ENCODE peak calls at places on chromosomes 7 and 10, in seven cellular contexts. One of them, this sample, is unnamed.

GRCh38 chr7:64509583-64509982 is 53.3 kb downstream of the ZNF680 start:
- DNase-seq in psoas muscle: no peak
- DNase-seq in mammary epithelial cell: no peak
- DNase-seq in IMR-90: no peak
- DNase-seq in left ventricle myocardium inferior: no peak
- DNase-seq in left lung: no peak
- DNase-seq in neural progenitor cell: no peak
- DNase-seq in this sample: no peak

GRCh38 chr7:68041559-68041958 is 1044.9 kb downstream of the TYW1 start:
- DNase-seq in psoas muscle: no peak
- DNase-seq in mammary epithelial cell: no peak
- DNase-seq in IMR-90: no peak
- DNase-seq in left ventricle myocardium inferior: no peak
- DNase-seq in left lung: no peak
- DNase-seq in neural progenitor cell: no peak
- DNase-seq in this sample: no peak

GRCh38 chr10:35353805-35354204 is 17.5 kb downstream of the CCNY start:
- DNase-seq in psoas muscle: no peak
- DNase-seq in mammary epithelial cell: peak; percentile 33
- DNase-seq in IMR-90: no peak
- DNase-seq in left ventricle myocardium inferior: no peak
- DNase-seq in left lung: no peak
- DNase-seq in neural progenitor cell: no peak
- DNase-seq in this sample: no peak

GRCh38 chr7:17558558-17559332 is 260.3 kb downstream of the AHR start:
- DNase-seq in psoas muscle: no peak
- DNase-seq in mammary epithelial cell: no peak
- DNase-seq in IMR-90: peak; percentile 30
- DNase-seq in left ventricle myocardium inferior: no peak
- DNase-seq in left lung: no peak
- DNase-seq in neural progenitor cell: no peak
- DNase-seq in this sample: no peak

GRCh38 chr10:119316729-119317097 is 109.3 kb downstream of the GRK5 start:
- DNase-seq in psoas muscle: no peak
- DNase-seq in mammary epithelial cell: peak; percentile 63
- DNase-seq in IMR-90: peak; percentile 92
- DNase-seq in left ventricle myocardium inferior: no peak
- DNase-seq in left lung: no peak
- DNase-seq in neural progenitor cell: no peak
- DNase-seq in this sample: no peak

GRCh38 chr7:2894118-2894940 is 50.2 kb upstream of the GNA12 start:
- DNase-seq in psoas muscle: no peak
- DNase-seq in mammary epithelial cell: no peak
- DNase-seq in IMR-90: no peak
- DNase-seq in left ventricle myocardium inferior: no peak
- DNase-seq in left lung: no peak
- DNase-seq in neural progenitor cell: no peak
- DNase-seq in this sample: no peak

GRCh38 chr10:107144490-107144889 is 20.0 kb downstream of the SORCS1 start:
- DNase-seq in psoas muscle: no peak
- DNase-seq in mammary epithelial cell: no peak
- DNase-seq in IMR-90: no peak
- DNase-seq in left ventricle myocardium inferior: no peak
- DNase-seq in left lung: no peak
- DNase-seq in neural progenitor cell: peak; percentile 61
- DNase-seq in this sample: no peak

GRCh38 chr10:108072466-108072865 is 908.0 kb upstream of the SORCS1 start:
- DNase-seq in psoas muscle: no peak
- DNase-seq in mammary epithelial cell: no peak
- DNase-seq in IMR-90: no peak
- DNase-seq in left ventricle myocardium inferior: no peak
- DNase-seq in left lung: no peak
- DNase-seq in neural progenitor cell: no peak
- DNase-seq in this sample: no peak

GRCh38 chr7:152674860-152675760 is 831 bp downstream of the XRCC2 start:
- DNase-seq in psoas muscle: no peak
- DNase-seq in mammary epithelial cell: peak; percentile 20
- DNase-seq in IMR-90: peak; percentile 29
- DNase-seq in left ventricle myocardium inferior: no peak
- DNase-seq in left lung: no peak
- DNase-seq in neural progenitor cell: peak; percentile 36
- DNase-seq in this sample: no peak

GRCh38 chr10:77501152-77501845 is 136.3 kb downstream of the KCNMA1 start:
- DNase-seq in psoas muscle: peak; percentile 77
- DNase-seq in mammary epithelial cell: peak; percentile 78
- DNase-seq in IMR-90: peak; percentile 93
- DNase-seq in left ventricle myocardium inferior: no peak
- DNase-seq in left lung: peak; percentile 47
- DNase-seq in neural progenitor cell: no peak
- DNase-seq in this sample: no peak

GRCh38 chr7:133853706-133854276 is 273.3 kb upstream of the LRGUK start:
- DNase-seq in psoas muscle: no peak
- DNase-seq in mammary epithelial cell: peak; percentile 98
- DNase-seq in IMR-90: peak; percentile 90
- DNase-seq in left ventricle myocardium inferior: no peak
- DNase-seq in left lung: no peak
- DNase-seq in neural progenitor cell: peak; percentile 72
- DNase-seq in this sample: peak; percentile 89

GRCh38 chr7:105010538-105011523 is 3.2 kb upstream of the KMT2E start:
- DNase-seq in psoas muscle: no peak
- DNase-seq in mammary epithelial cell: no peak
- DNase-seq in IMR-90: peak; percentile 29
- DNase-seq in left ventricle myocardium inferior: no peak
- DNase-seq in left lung: no peak
- DNase-seq in neural progenitor cell: no peak
- DNase-seq in this sample: no peak

GRCh38 chr7:69436944-69437343 is 161.3 kb upstream of the AUTS2 start:
- DNase-seq in psoas muscle: no peak
- DNase-seq in mammary epithelial cell: no peak
- DNase-seq in IMR-90: no peak
- DNase-seq in left ventricle myocardium inferior: no peak
- DNase-seq in left lung: peak; percentile 38
- DNase-seq in neural progenitor cell: no peak
- DNase-seq in this sample: no peak

GRCh38 chr10:87712913-87713616 is 53.4 kb downstream of the PAPSS2 start:
- DNase-seq in psoas muscle: no peak
- DNase-seq in mammary epithelial cell: no peak
- DNase-seq in IMR-90: no peak
- DNase-seq in left ventricle myocardium inferior: no peak
- DNase-seq in left lung: no peak
- DNase-seq in neural progenitor cell: no peak
- DNase-seq in this sample: no peak

GRCh38 chr10:87715727-87716670 is 56.3 kb downstream of the PAPSS2 start:
- DNase-seq in psoas muscle: no peak
- DNase-seq in mammary epithelial cell: no peak
- DNase-seq in IMR-90: no peak
- DNase-seq in left ventricle myocardium inferior: no peak
- DNase-seq in left lung: no peak
- DNase-seq in neural progenitor cell: no peak
- DNase-seq in this sample: no peak

GRCh38 chr10:87713707-87714106 is 54.0 kb downstream of the PAPSS2 start:
- DNase-seq in psoas muscle: no peak
- DNase-seq in mammary epithelial cell: no peak
- DNase-seq in IMR-90: no peak
- DNase-seq in left ventricle myocardium inferior: no peak
- DNase-seq in left lung: no peak
- DNase-seq in neural progenitor cell: no peak
- DNase-seq in this sample: no peak
- H3K36me3 ChIP-seq in psoas muscle: no peaks in the 10 kb centered on the region
- H3K36me3 ChIP-seq in mammary epithelial cell: no peaks in the 10 kb centered on the region
- H3K36me3 ChIP-seq in IMR-90: peaks cover 29% of the 10 kb centered on the region
- H3K36me3 ChIP-seq in left ventricle myocardium inferior: peaks cover 14% of the 10 kb centered on the region
- H3K36me3 ChIP-seq in left lung: peaks cover 24% of the 10 kb centered on the region
- H3K36me3 ChIP-seq in neural progenitor cell: no peaks in the 10 kb centered on the region
- H3K36me3 ChIP-seq in this sample: no peaks in the 10 kb centered on the region

DNA sequence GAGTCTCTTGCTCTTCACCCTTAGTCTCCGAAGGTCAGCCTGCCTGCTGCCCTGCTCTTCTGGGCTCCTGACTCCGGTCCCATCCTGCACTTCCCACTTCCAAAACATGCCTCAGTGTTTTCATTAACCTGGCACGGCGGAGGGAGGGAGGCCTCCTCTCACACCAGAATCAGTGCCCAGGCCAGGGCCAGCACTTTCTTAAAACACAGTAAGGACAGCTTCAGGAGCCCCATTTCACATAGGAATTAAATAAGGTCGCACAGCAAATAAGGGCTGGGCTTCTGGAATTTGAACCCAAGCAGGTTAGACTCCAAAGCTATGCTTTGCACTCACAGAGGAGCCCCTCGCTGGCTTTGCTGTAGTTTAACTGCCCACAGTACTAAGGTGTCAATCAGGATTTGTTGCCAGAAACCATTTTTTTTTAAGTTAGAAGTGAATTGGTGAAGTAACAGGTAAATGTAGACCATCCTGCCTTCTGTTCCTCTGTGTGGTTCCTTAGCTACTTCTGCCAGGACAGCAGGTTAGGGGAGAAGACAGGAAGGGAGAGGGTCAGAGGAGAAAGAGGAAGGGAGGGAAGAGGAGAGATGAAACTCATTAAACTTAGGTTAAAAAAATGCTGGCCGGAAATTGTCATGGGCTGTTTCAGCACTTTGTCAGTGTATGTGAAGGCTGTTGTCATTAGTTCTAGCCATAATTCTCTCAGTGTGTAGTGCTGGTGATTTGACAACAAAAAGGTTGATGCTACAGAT is 1.1 kb downstream of the RASSF4 start:
- DNase-seq in psoas muscle: no peak
- DNase-seq in mammary epithelial cell: no peak
- DNase-seq in IMR-90: no peak
- DNase-seq in left ventricle myocardium inferior: no peak
- DNase-seq in left lung: peak; percentile 34
- DNase-seq in neural progenitor cell: no peak
- DNase-seq in this sample: no peak
- H3K4me3 ChIP-seq in psoas muscle: peak overlapping the region; percentile 93
- H3K4me3 ChIP-seq in mammary epithelial cell: no peak overlapping the region
- H3K4me3 ChIP-seq in IMR-90: no peak overlapping the region
- H3K4me3 ChIP-seq in left ventricle myocardium inferior: peak overlapping the region; percentile 85
- H3K4me3 ChIP-seq in left lung: peak overlapping the region; percentile 54
- H3K4me3 ChIP-seq in neural progenitor cell: no peak overlapping the region
- H3K4me3 ChIP-seq in this sample: peak overlapping the region; percentile 52

GRCh38 chr10:70816220-70816894 is 609 bp downstream of the SGPL1 start:
- DNase-seq in psoas muscle: peak; percentile 73
- DNase-seq in mammary epithelial cell: peak; percentile 95
- DNase-seq in IMR-90: peak; percentile 91
- DNase-seq in left ventricle myocardium inferior: peak; percentile 64
- DNase-seq in left lung: peak; percentile 70
- DNase-seq in neural progenitor cell: peak; percentile 85
- DNase-seq in this sample: peak; percentile 68

GRCh38 chr10:70815504-70816219 is at the start of gene SGPL1:
- DNase-seq in psoas muscle: peak; percentile 92
- DNase-seq in mammary epithelial cell: peak; percentile 81
- DNase-seq in IMR-90: peak; percentile 71
- DNase-seq in left ventricle myocardium inferior: peak; percentile 88
- DNase-seq in left lung: peak; percentile 83
- DNase-seq in neural progenitor cell: peak; percentile 96
- DNase-seq in this sample: peak; percentile 23

GRCh38 chr10:70822421-70822820 is 6.7 kb downstream of the SGPL1 start:
- DNase-seq in psoas muscle: no peak
- DNase-seq in mammary epithelial cell: no peak
- DNase-seq in IMR-90: no peak
- DNase-seq in left ventricle myocardium inferior: no peak
- DNase-seq in left lung: no peak
- DNase-seq in neural progenitor cell: no peak
- DNase-seq in this sample: no peak

GRCh38 chr10:70820976-70821750 is 5.4 kb downstream of the SGPL1 start:
- DNase-seq in psoas muscle: no peak
- DNase-seq in mammary epithelial cell: peak; percentile 43
- DNase-seq in IMR-90: peak; percentile 39
- DNase-seq in left ventricle myocardium inferior: no peak
- DNase-seq in left lung: no peak
- DNase-seq in neural progenitor cell: peak; percentile 14
- DNase-seq in this sample: no peak
- TF ChIP-seq CTCF in psoas muscle: no peak
- TF ChIP-seq CTCF in mammary epithelial cell: no peak
- TF ChIP-seq CTCF in IMR-90: no peak
- TF ChIP-seq CTCF in left ventricle myocardium inferior: no peak
- TF ChIP-seq CTCF in left lung: no peak
- TF ChIP-seq CTCF in neural progenitor cell: peak; percentile 29
- TF ChIP-seq CTCF in this sample: no peak

DNA sequence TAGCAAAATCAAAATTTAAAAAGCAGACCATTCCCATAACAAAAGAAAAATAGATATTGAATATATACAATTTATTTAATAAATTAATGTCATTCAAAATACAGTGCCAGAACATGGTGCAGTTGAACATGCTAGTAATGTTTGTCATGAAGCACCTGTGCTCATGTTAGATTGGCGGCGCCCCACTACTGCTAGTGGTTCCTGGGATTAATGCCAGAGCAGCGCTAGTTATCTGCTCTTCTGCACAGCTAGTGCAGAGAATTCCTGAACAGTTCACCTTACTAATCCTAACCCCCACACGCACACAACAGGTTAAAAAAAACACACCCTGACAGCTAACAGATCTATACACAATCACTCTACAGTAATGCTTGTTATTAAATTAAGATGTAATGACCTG is 23.4 kb downstream of the KBTBD2 start:
- DNase-seq in psoas muscle: no peak
- DNase-seq in mammary epithelial cell: no peak
- DNase-seq in IMR-90: no peak
- DNase-seq in left ventricle myocardium inferior: peak; percentile 37
- DNase-seq in left lung: no peak
- DNase-seq in neural progenitor cell: no peak
- DNase-seq in this sample: no peak
- H3K36me3 ChIP-seq in psoas muscle: peaks cover 47% of the 10 kb centered on the region
- H3K36me3 ChIP-seq in mammary epithelial cell: peaks cover 19% of the 10 kb centered on the region
- H3K36me3 ChIP-seq in IMR-90: peaks cover 22% of the 10 kb centered on the region
- H3K36me3 ChIP-seq in left ventricle myocardium inferior: peaks cover 56% of the 10 kb centered on the region
- H3K36me3 ChIP-seq in left lung: peaks cover 61% of the 10 kb centered on the region
- H3K36me3 ChIP-seq in neural progenitor cell: peaks cover 5% of the 10 kb centered on the region
- H3K36me3 ChIP-seq in this sample: no peaks in the 10 kb centered on the region

DNA sequence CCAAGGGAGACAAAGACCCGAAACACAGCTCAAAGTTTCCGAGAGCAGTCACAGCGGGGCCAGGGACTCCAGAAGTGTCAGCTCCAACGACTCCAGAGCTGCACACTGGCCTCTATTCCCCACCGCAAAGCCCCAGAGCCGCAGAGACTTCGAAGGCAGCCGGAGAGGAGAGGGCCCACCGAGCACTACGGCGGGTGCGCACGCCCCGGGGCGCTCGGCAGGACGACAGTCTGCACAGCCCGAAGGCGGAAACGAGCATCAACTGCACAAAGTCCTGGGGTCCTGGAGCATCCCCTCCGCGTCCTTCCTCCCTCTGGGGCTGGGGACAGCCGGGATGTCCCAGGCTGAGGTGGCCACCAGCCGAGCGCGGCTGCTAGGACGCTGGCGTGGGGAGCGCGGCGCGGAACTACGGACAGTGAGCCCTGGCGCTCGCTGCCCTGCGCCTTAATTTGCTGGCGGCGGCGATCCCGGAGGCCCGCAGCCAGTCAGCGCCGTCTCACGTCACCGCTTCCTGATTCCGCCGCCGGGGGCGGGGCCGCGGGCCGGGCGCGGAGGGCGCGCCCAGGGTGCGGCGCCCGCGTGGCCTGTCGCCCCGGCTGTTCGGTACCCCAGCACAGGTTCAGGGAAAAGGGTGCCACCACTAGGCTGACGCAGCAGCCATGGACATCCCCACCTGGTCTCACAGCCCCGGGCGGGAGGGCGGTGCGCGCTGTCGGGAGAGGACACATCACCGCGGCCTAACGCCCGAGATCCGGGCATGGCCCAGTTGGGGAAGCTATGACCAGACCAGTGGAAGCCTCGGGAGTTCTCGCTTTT is at the start of gene TBX20:
- DNase-seq in psoas muscle: peak; percentile 66
- DNase-seq in mammary epithelial cell: no peak
- DNase-seq in IMR-90: peak; percentile 19
- DNase-seq in left ventricle myocardium inferior: peak; percentile 86
- DNase-seq in left lung: no peak
- DNase-seq in neural progenitor cell: peak; percentile 91
- DNase-seq in this sample: peak; percentile 7
- H3K4me3 ChIP-seq in psoas muscle: peak within 1 kb of the TSS; percentile 52
- H3K4me3 ChIP-seq in mammary epithelial cell: peak within 1 kb of the TSS; percentile 10
- H3K4me3 ChIP-seq in IMR-90: peak within 1 kb of the TSS; percentile 46
- H3K4me3 ChIP-seq in left ventricle myocardium inferior: peak within 1 kb of the TSS; percentile 73
- H3K4me3 ChIP-seq in left lung: peak within 1 kb of the TSS; percentile 30
- H3K4me3 ChIP-seq in neural progenitor cell: peak within 1 kb of the TSS; percentile 46
- H3K4me3 ChIP-seq in this sample: peak within 1 kb of the TSS; percentile 54